ENCODE peak calls at places on chromosomes 12 and 14, in eight cellular contexts. V, L, Z, Q, D, Y, S and R are unnamed samples.

GRCh38 chr12:26080911-26081310 is 43.9 kb downstream of the BHLHE41 start:
- DNase-seq in V (no peak), Q (no peak), D (no peak), Z (no peak), S (no peak), Y (no peak), L (no peak), R (no peak)

GRCh38 chr12:107605293-107605692 is 80.3 kb upstream of the PWP1 start:
- DNase-seq in Y (no peak), L (no peak), D (no peak), Z (no peak), Q (no peak), S (no peak), V (no peak), R (no peak)

GRCh38 chr12:10310926-10311705 is 3.4 kb downstream of the KLRD1 start:
- DNase-seq in S (no peak), Q (no peak), L (peak), Y (peak), Z (peak), D (no peak), V (no peak), R (no peak)

GRCh38 chr14:55270832-55271571 is at the start of gene FBXO34:
- DNase-seq in Q (peak), V (peak), D (peak), Z (peak), L (peak), Y (peak), S (peak), R (peak)

GRCh38 chr12:52446346-52447045 is 5.5 kb downstream of the KRT6B start:
- DNase-seq in Z (no peak), D (no peak), V (no peak), L (no peak), Y (no peak), S (no peak), Q (no peak), R (no peak)

GRCh38 chr12:12610711-12611110 is 965 bp upstream of the CREBL2 start:
- DNase-seq in Y (no peak), Q (no peak), V (no peak), L (no peak), Z (no peak), D (no peak), S (no peak), R (no peak)

GRCh38 chr12:29316772-29317171 is 64.2 kb downstream of the ERGIC2 start:
- DNase-seq in Z (peak), Y (peak), Q (no peak), D (no peak), S (no peak), V (no peak), L (peak), R (no peak)

GRCh38 chr14:104389326-104390220 is 190.0 kb upstream of the C14orf180 start:
- DNase-seq in S (no peak), Y (no peak), D (peak), Z (no peak), Q (no peak), V (no peak), L (no peak), R (no peak)

GRCh38 chr12:124094733-124095132 is 121.7 kb downstream of the ZNF664 start:
- DNase-seq in D (no peak), S (no peak), Q (no peak), L (peak), Y (no peak), Z (no peak), V (no peak), R (no peak)

GRCh38 chr14:35140718-35141581 is 18.6 kb downstream of the PRORP start:
- DNase-seq in S (no peak), Q (no peak), D (no peak), Z (peak), V (no peak), Y (peak), L (peak), R (no peak)

GRCh38 chr14:24013654-24014514 is 25.2 kb downstream of the DHRS4L2 start:
- DNase-seq in Z (peak), L (peak), Q (peak), Y (peak), D (peak), S (peak), V (peak), R (no peak)

GRCh38 chr14:55194656-55195355 is 3.4 kb upstream of the DLGAP5 start:
- DNase-seq in L (no peak), Z (no peak), Q (no peak), D (no peak), S (no peak), Y (no peak), V (no peak), R (no peak)

GRCh38 chr12:51954465-51955361 is 3.2 kb downstream of the ACVR1B start:
- DNase-seq in Y (no peak), L (peak), Z (no peak), D (no peak), S (peak), V (no peak), Q (no peak), R (no peak)

GRCh38 chr14:50599700-50600444 is 39.9 kb downstream of the ATL1 start:
- DNase-seq in S (no peak), V (no peak), Q (peak), L (peak), Z (peak), Y (peak), D (no peak), R (no peak)

GRCh38 chr12:81284137-81284536 is 206.3 kb downstream of the ACSS3 start:
- DNase-seq in Q (no peak), V (no peak), Z (peak), D (no peak), Y (peak), L (peak), S (no peak), R (no peak)

GRCh38 chr12:48716168-48716492 is 377 bp downstream of the CCNT1 start:
- DNase-seq in S (no peak), Z (no peak), L (no peak), D (no peak), V (no peak), Y (no peak), Q (no peak), R (no peak)

GRCh38 chr14:105019861-105020814 is 745 bp downstream of the CDCA4 start:
- DNase-seq in L (no peak), Q (no peak), Y (peak), V (peak), S (peak), D (peak), Z (peak), R (peak)

GRCh38 chr14:99118046-99118721 is 153.8 kb downstream of the BCL11B start:
- DNase-seq in V (no peak), D (no peak), S (no peak), Q (no peak), Y (no peak), L (no peak), Z (no peak), R (no peak)

GRCh38 chr14:79274641-79275366 is 936.5 kb downstream of the DIO2 start:
- DNase-seq in S (no peak), V (no peak), Z (no peak), Y (no peak), D (no peak), Q (no peak), L (peak), R (no peak)
- TF ChIP-seq CTCF in S (no peak), V (no peak), Z (peak), Y (peak), D (no peak), Q (no peak), L (peak), R (no peak)

GRCh38 chr14:51889851-51890250 is 29.4 kb downstream of the GNG2 start:
- DNase-seq in L (no peak), Q (no peak), Z (peak), V (no peak), Y (no peak), S (no peak), D (no peak), R (no peak)
- TF ChIP-seq CTCF in L (no peak), Q (no peak), Z (no peak), V (no peak), Y (no peak), S (no peak), D (no peak), R (no peak)

GRCh38 chr14:86457729-86458128 is 927.8 kb downstream of the FLRT2 start:
- DNase-seq in D (no peak), Q (no peak), Z (no peak), S (no peak), Y (no peak), V (no peak), L (no peak), R (no peak)

GRCh38 chr14:86464386-86464785 is 934.4 kb downstream of the FLRT2 start:
- DNase-seq in Y (no peak), D (no peak), V (no peak), L (no peak), S (no peak), Q (no peak), Z (no peak), R (no peak)

DNA sequence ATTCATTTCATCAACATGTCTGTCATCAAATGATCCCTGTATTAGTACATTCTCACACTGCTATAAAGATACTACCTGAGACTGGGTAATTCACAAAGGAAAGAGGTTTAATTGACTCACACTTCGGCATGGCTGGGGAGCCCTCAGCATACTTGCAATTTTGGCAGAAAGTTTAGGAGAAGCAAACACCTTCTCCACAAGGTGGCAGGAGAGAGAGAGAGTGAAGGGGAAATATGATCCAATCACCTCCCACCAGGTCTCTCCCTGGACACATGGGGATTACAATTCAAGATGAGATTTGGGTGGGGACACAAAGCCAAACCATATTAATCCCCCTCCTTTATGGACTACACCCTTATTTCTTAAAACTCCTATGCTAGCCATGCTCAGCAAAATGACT is 932.2 kb downstream of the FLRT2 start:
- DNase-seq in V (peak), Q (peak), S (peak), L (peak), D (no peak), Y (peak), Z (peak), R (no peak)
- TF ChIP-seq CTCF in V (peak), Q (peak), S (peak), L (peak), D (no peak), Y (peak), Z (peak), R (no peak)

GRCh38 chr12:79769189-79769859 is 78.6 kb upstream of the PAWR start:
- DNase-seq in Q (no peak), L (no peak), S (no peak), V (no peak), Y (no peak), Z (no peak), D (no peak), R (no peak)
- TF ChIP-seq CTCF in Q (no peak), L (no peak), S (no peak), V (no peak), Y (no peak), Z (no peak), D (no peak), R (no peak)

DNA sequence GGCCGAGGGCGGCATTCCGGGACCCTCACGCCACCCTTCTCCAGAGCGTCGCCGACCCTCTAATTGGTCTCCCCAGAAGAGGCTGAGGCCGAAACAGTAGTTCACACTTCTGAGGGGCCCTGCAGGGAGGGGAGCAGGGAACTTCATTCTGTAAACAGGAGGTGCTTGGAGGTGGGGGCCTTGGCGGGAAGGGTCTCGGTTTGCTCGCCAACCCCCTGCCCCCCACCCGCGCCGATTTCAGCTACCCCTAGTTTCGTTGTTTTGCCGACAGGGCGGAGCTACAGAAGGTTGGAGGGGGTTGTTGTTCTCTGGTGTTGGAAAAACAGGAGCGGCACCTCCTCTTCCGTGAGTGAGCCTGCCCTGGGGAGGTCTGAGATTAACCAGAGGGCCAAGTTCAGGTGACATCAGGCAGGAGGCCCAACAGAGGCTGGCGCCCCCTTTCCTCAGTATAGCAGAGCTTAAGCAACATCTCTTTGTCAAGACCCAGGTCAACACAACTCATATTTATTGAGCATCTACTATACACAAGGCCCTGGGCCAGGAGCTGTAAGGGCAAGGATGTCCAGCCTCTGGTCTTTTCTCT is 682 bp downstream of the ERBB3 start:
- DNase-seq in D (no peak), Q (no peak), Z (no peak), V (no peak), S (peak), L (peak), Y (no peak), R (no peak)
- TF ChIP-seq CTCF in D (no peak), Q (no peak), Z (no peak), V (no peak), S (no peak), L (peak), Y (no peak), R (no peak)